ENCODE peak calls at places on chromosomes 13 and 19, in five cellular contexts. One of them, this sample, is unnamed.

GRCh38 chr19:9865732-9866627 is 30.9 kb downstream of the PIN1 start:
- DNase-seq in esophagus squamous epithelium: no peak
- DNase-seq in fibroblast of the aortic adventitia: no peak
- DNase-seq in cardiac fibroblast: no peak
- DNase-seq in fibroblast of mammary gland: no peak
- DNase-seq in this sample: no peak

GRCh38 chr19:867301-867793 is 7.9 kb downstream of the CFD start:
- DNase-seq in fibroblast of the aortic adventitia: no peak
- DNase-seq in esophagus squamous epithelium: no peak
- DNase-seq in cardiac fibroblast: no peak
- DNase-seq in fibroblast of mammary gland: no peak
- DNase-seq in this sample: no peak

GRCh38 chr19:513368-514165 is 6.3 kb downstream of the TPGS1 start:
- DNase-seq in fibroblast of mammary gland: no peak
- DNase-seq in esophagus squamous epithelium: no peak
- DNase-seq in fibroblast of the aortic adventitia: no peak
- DNase-seq in cardiac fibroblast: no peak
- DNase-seq in this sample: no peak

GRCh38 chr19:3458595-3459284 is 21.6 kb downstream of the SMIM24 start:
- DNase-seq in esophagus squamous epithelium: no peak
- DNase-seq in fibroblast of mammary gland: no peak
- DNase-seq in cardiac fibroblast: peak
- DNase-seq in fibroblast of the aortic adventitia: no peak
- DNase-seq in this sample: no peak

GRCh38 chr13:26480246-26480855 is 77.1 kb upstream of the WASF3 start:
- DNase-seq in esophagus squamous epithelium: no peak
- DNase-seq in fibroblast of mammary gland: no peak
- DNase-seq in cardiac fibroblast: peak
- DNase-seq in fibroblast of the aortic adventitia: peak
- DNase-seq in this sample: peak

GRCh38 chr13:41590643-41591042 is 133.3 kb downstream of the RGCC start:
- DNase-seq in fibroblast of mammary gland: no peak
- DNase-seq in fibroblast of the aortic adventitia: no peak
- DNase-seq in cardiac fibroblast: no peak
- DNase-seq in esophagus squamous epithelium: no peak
- DNase-seq in this sample: no peak

GRCh38 chr19:38812841-38813320 is at the start of gene LGALS4:
- DNase-seq in cardiac fibroblast: no peak
- DNase-seq in fibroblast of the aortic adventitia: no peak
- DNase-seq in esophagus squamous epithelium: no peak
- DNase-seq in fibroblast of mammary gland: no peak
- DNase-seq in this sample: no peak

GRCh38 chr13:100904293-100904976 is 229.8 kb upstream of the TMTC4 start:
- DNase-seq in fibroblast of the aortic adventitia: no peak
- DNase-seq in esophagus squamous epithelium: no peak
- DNase-seq in fibroblast of mammary gland: no peak
- DNase-seq in cardiac fibroblast: no peak
- DNase-seq in this sample: no peak

GRCh38 chr13:32726374-32727037 is 140.3 kb downstream of the PDS5B start:
- DNase-seq in cardiac fibroblast: no peak
- DNase-seq in fibroblast of mammary gland: no peak
- DNase-seq in esophagus squamous epithelium: no peak
- DNase-seq in fibroblast of the aortic adventitia: no peak
- DNase-seq in this sample: no peak

GRCh38 chr13:36006347-36006746 is 124.8 kb downstream of the DCLK1 start:
- DNase-seq in fibroblast of mammary gland: peak
- DNase-seq in esophagus squamous epithelium: no peak
- DNase-seq in fibroblast of the aortic adventitia: peak
- DNase-seq in cardiac fibroblast: no peak
- DNase-seq in this sample: no peak

GRCh38 chr19:3224346-3225325 is at the start of gene CELF5:
- DNase-seq in fibroblast of the aortic adventitia: no peak
- DNase-seq in cardiac fibroblast: peak
- DNase-seq in esophagus squamous epithelium: no peak
- DNase-seq in fibroblast of mammary gland: no peak
- DNase-seq in this sample: peak

GRCh38 chr13:59261928-59262488 is 901.7 kb downstream of the DIAPH3 start:
- DNase-seq in esophagus squamous epithelium: no peak
- DNase-seq in cardiac fibroblast: peak
- DNase-seq in fibroblast of mammary gland: no peak
- DNase-seq in fibroblast of the aortic adventitia: peak
- DNase-seq in this sample: no peak

GRCh38 chr13:113324336-113324882 is 27.4 kb downstream of the LAMP1 start:
- DNase-seq in cardiac fibroblast: no peak
- DNase-seq in esophagus squamous epithelium: no peak
- DNase-seq in fibroblast of mammary gland: no peak
- DNase-seq in fibroblast of the aortic adventitia: no peak
- DNase-seq in this sample: no peak

GRCh38 chr13:34343413-34343812 is 525.5 kb downstream of the RFC3 start:
- DNase-seq in fibroblast of the aortic adventitia: peak
- DNase-seq in cardiac fibroblast: peak
- DNase-seq in fibroblast of mammary gland: no peak
- DNase-seq in esophagus squamous epithelium: no peak
- DNase-seq in this sample: no peak

GRCh38 chr19:46919324-46919723 is 58.5 kb downstream of the ARHGAP35 start:
- DNase-seq in esophagus squamous epithelium: no peak
- DNase-seq in cardiac fibroblast: no peak
- DNase-seq in fibroblast of mammary gland: peak
- DNase-seq in fibroblast of the aortic adventitia: peak
- DNase-seq in this sample: peak

GRCh38 chr13:97001641-97002040 is 7.4 kb upstream of the OXGR1 start:
- DNase-seq in fibroblast of mammary gland: no peak
- DNase-seq in esophagus squamous epithelium: no peak
- DNase-seq in cardiac fibroblast: no peak
- DNase-seq in fibroblast of the aortic adventitia: no peak
- DNase-seq in this sample: no peak

GRCh38 chr13:108326318-108326717 is 56.8 kb downstream of the TNFSF13B start:
- DNase-seq in fibroblast of mammary gland: no peak
- DNase-seq in fibroblast of the aortic adventitia: no peak
- DNase-seq in cardiac fibroblast: no peak
- DNase-seq in esophagus squamous epithelium: no peak
- DNase-seq in this sample: no peak

GRCh38 chr13:109381546-109382180 is 404.7 kb downstream of the IRS2 start:
- DNase-seq in fibroblast of mammary gland: peak
- DNase-seq in fibroblast of the aortic adventitia: no peak
- DNase-seq in esophagus squamous epithelium: no peak
- DNase-seq in cardiac fibroblast: peak
- DNase-seq in this sample: peak

GRCh38 chr19:21143846-21144245 is 2.0 kb downstream of the ZNF431 start:
- DNase-seq in fibroblast of mammary gland: peak
- DNase-seq in esophagus squamous epithelium: no peak
- DNase-seq in cardiac fibroblast: no peak
- DNase-seq in fibroblast of the aortic adventitia: no peak
- DNase-seq in this sample: peak

GRCh38 chr13:29457299-29457698 is 138.2 kb downstream of the SLC7A1 start:
- DNase-seq in cardiac fibroblast: peak
- DNase-seq in esophagus squamous epithelium: no peak
- DNase-seq in fibroblast of the aortic adventitia: peak
- DNase-seq in fibroblast of mammary gland: peak
- DNase-seq in this sample: peak

GRCh38 chr13:112238436-112238995 is 137.6 kb upstream of the SPACA7 start:
- DNase-seq in cardiac fibroblast: no peak
- DNase-seq in fibroblast of mammary gland: no peak
- DNase-seq in esophagus squamous epithelium: no peak
- DNase-seq in fibroblast of the aortic adventitia: no peak
- DNase-seq in this sample: no peak

GRCh38 chr19:2391118-2391725 is 31.2 kb downstream of the TMPRSS9 start:
- DNase-seq in esophagus squamous epithelium: no peak
- DNase-seq in fibroblast of the aortic adventitia: peak
- DNase-seq in cardiac fibroblast: peak
- DNase-seq in fibroblast of mammary gland: peak
- DNase-seq in this sample: peak

GRCh38 chr19:604355-604754 is 14.7 kb downstream of the HCN2 start:
- DNase-seq in esophagus squamous epithelium: no peak
- DNase-seq in fibroblast of mammary gland: no peak
- DNase-seq in cardiac fibroblast: no peak
- DNase-seq in fibroblast of the aortic adventitia: no peak
- DNase-seq in this sample: no peak

GRCh38 chr19:8611890-8612806 is 1.6 kb upstream of the ADAMTS10 start:
- DNase-seq in fibroblast of mammary gland: peak
- DNase-seq in cardiac fibroblast: peak
- DNase-seq in esophagus squamous epithelium: no peak
- DNase-seq in fibroblast of the aortic adventitia: peak
- DNase-seq in this sample: peak

GRCh38 chr19:13938361-13939027 is at the start of gene PODNL1:
- DNase-seq in cardiac fibroblast: peak
- DNase-seq in esophagus squamous epithelium: no peak
- DNase-seq in fibroblast of mammary gland: peak
- DNase-seq in fibroblast of the aortic adventitia: peak
- DNase-seq in this sample: peak

GRCh38 chr13:39897636-39898035 is 242.2 kb downstream of the COG6 start:
- DNase-seq in cardiac fibroblast: peak
- DNase-seq in fibroblast of the aortic adventitia: no peak
- DNase-seq in esophagus squamous epithelium: no peak
- DNase-seq in fibroblast of mammary gland: peak
- DNase-seq in this sample: no peak

GRCh38 chr13:25046985-25047660 is 48.8 kb upstream of the PABPC3 start:
- DNase-seq in esophagus squamous epithelium: no peak
- DNase-seq in fibroblast of the aortic adventitia: no peak
- DNase-seq in fibroblast of mammary gland: peak
- DNase-seq in cardiac fibroblast: peak
- DNase-seq in this sample: peak

GRCh38 chr13:39847336-39847735 is 191.9 kb downstream of the COG6 start:
- DNase-seq in esophagus squamous epithelium: no peak
- DNase-seq in fibroblast of mammary gland: no peak
- DNase-seq in fibroblast of the aortic adventitia: no peak
- DNase-seq in cardiac fibroblast: no peak
- DNase-seq in this sample: no peak

GRCh38 chr13:48879854-48880253 is 95.9 kb upstream of the FNDC3A start:
- DNase-seq in esophagus squamous epithelium: no peak
- DNase-seq in fibroblast of mammary gland: no peak
- DNase-seq in cardiac fibroblast: no peak
- DNase-seq in fibroblast of the aortic adventitia: no peak
- DNase-seq in this sample: no peak

GRCh38 chr19:39474139-39474620 is 6.5 kb upstream of the TIMM50 start:
- DNase-seq in fibroblast of mammary gland: peak
- DNase-seq in esophagus squamous epithelium: no peak
- DNase-seq in fibroblast of the aortic adventitia: peak
- DNase-seq in cardiac fibroblast: peak
- DNase-seq in this sample: peak

DNA sequence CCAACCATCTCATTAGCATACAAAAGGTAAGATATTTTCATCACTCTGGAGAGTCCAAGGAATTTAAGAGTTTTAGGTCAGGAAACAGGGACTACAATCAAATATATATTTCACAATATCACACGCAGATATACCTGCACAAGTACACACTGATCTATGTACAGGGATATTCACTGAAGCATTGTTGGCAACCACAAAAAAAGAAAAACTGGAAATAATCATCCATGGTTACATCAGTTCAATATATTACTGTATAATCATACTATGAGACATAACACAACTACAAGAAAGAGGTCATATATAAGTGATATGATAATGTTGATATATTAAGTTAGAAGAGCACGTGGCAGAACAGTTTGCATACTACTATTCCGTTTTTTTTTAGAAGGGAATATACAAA is 2.2 kb upstream of the SERP2 start:
- DNase-seq in cardiac fibroblast: no peak
- DNase-seq in esophagus squamous epithelium: no peak
- DNase-seq in fibroblast of mammary gland: no peak
- DNase-seq in fibroblast of the aortic adventitia: no peak
- DNase-seq in this sample: no peak
- TF ChIP-seq CTCF in cardiac fibroblast: no peak
- TF ChIP-seq CTCF in esophagus squamous epithelium: no peak
- TF ChIP-seq CTCF in fibroblast of mammary gland: no peak
- TF ChIP-seq CTCF in fibroblast of the aortic adventitia: no peak
- TF ChIP-seq CTCF in this sample: no peak

DNA sequence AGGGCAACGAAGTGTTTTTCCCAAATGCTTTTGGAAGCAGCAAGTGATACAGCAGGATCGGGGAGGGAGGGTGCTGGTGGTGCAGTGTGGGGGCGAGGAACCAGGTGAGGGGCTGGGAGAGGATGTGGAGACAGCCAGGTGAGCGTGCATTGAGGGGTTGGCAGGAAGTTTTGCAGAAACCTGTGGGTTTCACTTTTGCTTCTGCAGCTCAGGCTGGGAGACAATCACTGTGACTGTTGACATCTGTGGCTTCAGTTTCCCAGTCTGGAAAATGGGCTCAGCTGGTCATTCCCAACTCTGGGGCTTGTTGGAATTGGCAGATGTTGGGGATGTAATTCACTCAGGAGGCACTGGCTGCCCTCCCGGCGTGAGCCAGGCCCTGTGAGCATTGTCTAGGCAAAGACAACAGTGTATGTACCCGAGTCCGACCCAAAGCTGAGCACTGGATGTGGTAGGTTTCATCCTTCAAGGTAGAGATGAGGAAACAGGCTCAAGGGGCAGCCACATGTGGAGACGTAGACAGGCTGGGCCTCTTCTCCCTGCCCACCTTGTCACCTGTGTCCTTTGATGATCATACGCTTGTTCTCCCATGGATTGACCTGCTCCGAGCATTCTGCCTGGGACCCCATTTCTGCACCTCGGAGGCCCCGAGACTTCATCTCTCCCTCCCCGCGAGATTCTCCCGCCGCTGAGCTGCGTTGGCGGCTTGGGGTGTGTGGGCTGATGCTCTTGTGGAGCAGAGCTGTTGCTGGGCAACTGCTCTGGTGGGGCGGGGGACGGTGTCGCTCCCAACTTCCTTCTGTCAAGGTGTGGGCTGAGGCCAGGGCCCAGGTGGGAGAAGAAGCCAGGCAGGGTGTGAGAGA is 21.9 kb downstream of the MAST3 start:
- DNase-seq in esophagus squamous epithelium: no peak
- DNase-seq in fibroblast of the aortic adventitia: no peak
- DNase-seq in cardiac fibroblast: no peak
- DNase-seq in fibroblast of mammary gland: no peak
- DNase-seq in this sample: no peak
- H3K4me3 ChIP-seq in esophagus squamous epithelium: no peak
- H3K4me3 ChIP-seq in fibroblast of the aortic adventitia: peak
- H3K4me3 ChIP-seq in cardiac fibroblast: no peak
- H3K4me3 ChIP-seq in fibroblast of mammary gland: no peak
- H3K4me3 ChIP-seq in this sample: no peak

GRCh38 chr13:85538957-85539356 is 260.3 kb downstream of the SLITRK6 start:
- DNase-seq in fibroblast of the aortic adventitia: no peak
- DNase-seq in esophagus squamous epithelium: no peak
- DNase-seq in cardiac fibroblast: no peak
- DNase-seq in fibroblast of mammary gland: no peak
- DNase-seq in this sample: no peak
- TF ChIP-seq CTCF in fibroblast of the aortic adventitia: no peak
- TF ChIP-seq CTCF in esophagus squamous epithelium: no peak
- TF ChIP-seq CTCF in cardiac fibroblast: no peak
- TF ChIP-seq CTCF in fibroblast of mammary gland: no peak
- TF ChIP-seq CTCF in this sample: no peak

DNA sequence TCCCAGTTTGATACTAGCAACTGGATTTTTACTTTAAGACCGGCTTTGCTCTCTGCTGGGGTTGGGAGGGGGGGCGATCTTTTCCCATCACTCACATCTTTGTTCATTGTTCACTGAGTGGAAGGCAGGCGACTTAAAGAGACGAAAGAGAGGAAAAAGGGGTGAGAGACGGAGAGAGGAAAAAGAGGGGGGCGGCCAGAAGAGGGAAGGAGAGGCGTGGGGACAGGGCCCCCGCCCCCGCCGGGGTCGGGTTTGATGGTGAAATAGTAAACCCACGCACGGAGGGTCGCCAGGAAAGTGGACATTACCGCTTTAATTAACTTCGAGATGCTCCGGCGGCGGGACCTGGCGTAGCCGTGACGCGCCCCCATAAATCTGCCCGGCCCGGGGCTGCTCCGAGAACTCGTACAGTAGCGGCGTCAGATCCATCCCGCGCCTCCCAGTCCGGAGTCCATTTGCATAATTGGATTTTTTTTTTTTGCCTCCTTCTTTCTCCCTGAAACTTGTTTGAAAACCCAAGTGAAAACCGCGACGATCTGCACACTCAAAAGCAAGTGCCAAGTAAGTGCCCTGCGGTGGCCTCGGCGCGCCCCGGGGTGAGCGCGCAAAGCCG is 144.0 kb upstream of the ZNF536 start:
- DNase-seq in esophagus squamous epithelium: no peak
- DNase-seq in fibroblast of mammary gland: no peak
- DNase-seq in fibroblast of the aortic adventitia: no peak
- DNase-seq in cardiac fibroblast: no peak
- DNase-seq in this sample: no peak
- H3K4me3 ChIP-seq in esophagus squamous epithelium: peak
- H3K4me3 ChIP-seq in fibroblast of mammary gland: no peak
- H3K4me3 ChIP-seq in fibroblast of the aortic adventitia: peak
- H3K4me3 ChIP-seq in cardiac fibroblast: peak
- H3K4me3 ChIP-seq in this sample: peak

This sample was measured in AG10803.